ENCODE peak calls at places on chromosomes 3 and 15, in four cellular contexts. A is IMR-90, L is OCI-LY7, J is AG09319. X is an unnamed sample.

GRCh38 chr3:50408445-50408953 is 49.2 kb upstream of the TMEM115 start:
- DNase-seq in A (no peak), L (no peak), J (no peak), X (no peak)

GRCh38 chr3:11002456-11002855 is 9.9 kb downstream of the SLC6A1 start:
- DNase-seq in A (no peak), L (no peak), J (no peak), X (no peak)

GRCh38 chr3:45227131-45227819 is 1.2 kb upstream of the TMEM158 start:
- DNase-seq in A (no peak), L (no peak), J (no peak), X (no peak)

GRCh38 chr3:186487819-186488218 is 56.4 kb downstream of the CRYGS start:
- DNase-seq in A (no peak), L (no peak), J (no peak), X (peak)

GRCh38 chr3:101824691-101825090 is 24.6 kb upstream of the NFKBIZ start:
- DNase-seq in A (no peak), L (no peak), J (no peak), X (no peak)

GRCh38 chr15:28086175-28086703 is 12.9 kb downstream of the OCA2 start:
- DNase-seq in A (peak), L (peak), J (no peak), X (peak)

GRCh38 chr3:175656451-175656850 is 797.3 kb downstream of the NAALADL2 start:
- DNase-seq in A (no peak), L (no peak), J (no peak), X (no peak)

GRCh38 chr3:122893754-122894668 is 99.1 kb downstream of the SLC49A4 start:
- DNase-seq in A (peak), L (no peak), J (peak), X (no peak)

GRCh38 chr15:70752142-70752754 is 11.1 kb downstream of the UACA start:
- DNase-seq in A (no peak), L (no peak), J (no peak), X (no peak)

GRCh38 chr3:170911051-170911450 is 2.6 kb upstream of the EIF5A2 start:
- DNase-seq in A (no peak), L (no peak), J (no peak), X (no peak)

X was measured in NCI-H524.